ENCODE peak calls at places on chromosome 16, in four cellular contexts. H is esophagus squamous epithelium, O is Peyer's patch, Z is astrocyte of the spinal cord. S is an unnamed sample.

GRCh38 chr16:81866820-81867440 is 87.8 kb downstream of the PLCG2 start:
- DNase-seq in H (no peak), O (peak), Z (no peak), S (no peak)

GRCh38 chr16:2507052-2507678 is 6.6 kb upstream of the ATP6V0C start:
- DNase-seq in Z (no peak), H (no peak), O (peak), S (no peak)

GRCh38 chr16:78629173-78629572 is 529.7 kb downstream of the WWOX start:
- DNase-seq in H (no peak), O (no peak), Z (no peak), S (no peak)

GRCh38 chr16:1983544-1984346 is at the start of gene GFER:
- DNase-seq in H (no peak), Z (peak), O (peak), S (peak)

GRCh38 chr16:17058471-17058870 is 412.3 kb downstream of the XYLT1 start:
- DNase-seq in H (no peak), Z (no peak), O (no peak), S (no peak)

GRCh38 chr16:72786606-72787005 is 261.3 kb downstream of the ZFHX3 start:
- DNase-seq in Z (no peak), H (no peak), O (no peak), S (no peak)

GRCh38 chr16:84462296-84463210 is 41.9 kb downstream of the MEAK7 start:
- DNase-seq in H (no peak), Z (no peak), O (no peak), S (no peak)

GRCh38 chr16:58501242-58502131 is 1.5 kb downstream of the NDRG4 start:
- DNase-seq in Z (no peak), H (no peak), O (peak), S (no peak)

GRCh38 chr16:81094771-81095251 is 1.4 kb downstream of the GCSH start:
- DNase-seq in O (no peak), H (no peak), Z (peak), S (peak)

GRCh38 chr16:12341423-12341822 is 364.9 kb downstream of the SNX29 start:
- DNase-seq in H (no peak), O (no peak), Z (peak), S (no peak)

GRCh38 chr16:1825381-1825863 is 1.2 kb downstream of the HAGH start:
- DNase-seq in Z (no peak), H (no peak), O (no peak), S (no peak)

GRCh38 chr16:2475413-2476344 is 752 bp downstream of the TBC1D24 start:
- DNase-seq in Z (no peak), H (no peak), O (peak), S (no peak)

GRCh38 chr16:71303938-71304337 is 14.7 kb upstream of the CMTR2 start:
- DNase-seq in Z (no peak), O (no peak), H (no peak), S (no peak)

GRCh38 chr16:84643677-84644076 is 4.6 kb upstream of the KLHL36 start:
- DNase-seq in H (no peak), O (peak), Z (no peak), S (no peak)

GRCh38 chr16:17775061-17775460 is 304.3 kb upstream of the XYLT1 start:
- DNase-seq in O (no peak), H (no peak), Z (no peak), S (no peak)

GRCh38 chr16:27620533-27620932 is 70.6 kb downstream of the KATNIP start:
- DNase-seq in Z (no peak), O (no peak), H (no peak), S (no peak)

GRCh38 chr16:85767569-85767968 is 16.7 kb upstream of the C16orf74 start:
- DNase-seq in Z (peak), O (no peak), H (no peak), S (no peak)

GRCh38 chr16:88883946-88884345 is 17.5 kb upstream of the PABPN1L start:
- DNase-seq in Z (no peak), H (no peak), O (no peak), S (no peak)

GRCh38 chr16:30565526-30565925 is 6.0 kb downstream of the ZNF688 start:
- DNase-seq in H (no peak), O (no peak), Z (no peak), S (no peak)

GRCh38 chr16:12002447-12003006 is 26.0 kb downstream of the SNX29 start:
- DNase-seq in O (no peak), H (no peak), Z (peak), S (no peak)

DNA sequence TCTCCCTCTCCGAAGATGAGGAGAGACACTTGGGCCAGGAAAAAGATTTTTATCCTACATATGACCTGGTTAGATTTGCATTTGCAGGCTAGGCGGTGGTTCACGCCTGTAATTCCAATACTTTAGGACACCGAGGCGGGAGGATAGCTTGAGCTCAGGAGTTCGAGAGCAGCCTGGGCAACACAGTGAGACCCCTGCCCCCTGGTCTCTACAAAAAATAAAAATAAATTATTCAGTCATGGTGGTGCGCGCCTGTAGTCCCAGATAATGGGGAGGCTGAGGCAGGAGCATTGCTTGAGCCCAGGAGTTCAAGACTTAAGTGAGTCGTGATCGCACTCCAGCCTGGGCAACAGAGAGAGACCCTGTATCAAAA is 7.9 kb upstream of the THAP11 start:
- DNase-seq in O (no peak), H (no peak), Z (no peak), S (no peak)
- H3K4me3 ChIP-seq in O (peak), H (no peak), Z (peak), S (peak)

DNA sequence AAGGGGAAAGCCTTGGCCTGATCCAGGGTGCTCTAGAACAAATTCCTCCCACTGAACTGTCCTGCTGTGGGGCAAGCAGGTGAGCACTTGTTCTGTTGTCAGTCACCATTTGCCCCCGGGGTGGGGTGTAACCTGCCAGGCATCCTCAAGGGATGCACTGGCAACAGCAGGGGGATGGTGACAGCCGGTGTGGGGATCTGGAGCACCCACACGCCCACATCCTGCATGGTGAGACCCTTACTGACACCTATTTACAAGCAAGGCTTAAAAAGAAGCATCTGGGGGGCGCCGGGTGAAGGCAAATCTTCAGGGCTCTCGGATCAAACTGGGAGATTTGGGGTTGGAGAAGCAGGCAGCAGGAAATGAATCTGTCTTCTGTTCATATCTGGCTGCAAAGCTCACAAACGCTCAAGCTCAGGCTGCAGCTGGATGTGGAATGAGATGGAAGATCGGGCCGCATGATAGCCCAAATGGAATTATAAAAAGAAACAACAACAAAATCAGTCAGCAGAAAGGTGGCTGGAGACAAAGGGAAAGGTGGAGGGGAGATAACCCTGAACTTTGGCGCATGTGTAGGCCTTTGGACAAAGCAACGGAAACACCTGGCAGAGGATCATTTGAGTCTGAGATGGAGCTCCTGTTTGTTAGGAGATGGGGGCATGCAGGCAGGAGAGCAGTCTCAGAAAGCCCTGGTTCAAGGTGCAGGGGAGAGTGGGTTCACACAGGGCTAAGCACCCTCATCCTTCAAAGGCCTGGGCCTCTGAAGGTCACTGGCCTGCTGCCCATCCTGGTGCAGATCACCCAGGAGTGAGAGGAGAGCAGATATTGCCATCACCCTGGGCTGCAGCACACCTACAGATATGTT is 20.9 kb upstream of the NUP93 start:
- DNase-seq in H (no peak), O (peak), Z (no peak), S (no peak)
- H3K4me3 ChIP-seq in H (no peak), O (peak), Z (no peak), S (no peak)

GRCh38 chr16:19861811-19862327 is 22.8 kb downstream of the GPRC5B start:
- DNase-seq in O (no peak), H (no peak), Z (no peak), S (no peak)
- H3K4me3 ChIP-seq in O (no peak), H (no peak), Z (no peak), S (no peak)

DNA sequence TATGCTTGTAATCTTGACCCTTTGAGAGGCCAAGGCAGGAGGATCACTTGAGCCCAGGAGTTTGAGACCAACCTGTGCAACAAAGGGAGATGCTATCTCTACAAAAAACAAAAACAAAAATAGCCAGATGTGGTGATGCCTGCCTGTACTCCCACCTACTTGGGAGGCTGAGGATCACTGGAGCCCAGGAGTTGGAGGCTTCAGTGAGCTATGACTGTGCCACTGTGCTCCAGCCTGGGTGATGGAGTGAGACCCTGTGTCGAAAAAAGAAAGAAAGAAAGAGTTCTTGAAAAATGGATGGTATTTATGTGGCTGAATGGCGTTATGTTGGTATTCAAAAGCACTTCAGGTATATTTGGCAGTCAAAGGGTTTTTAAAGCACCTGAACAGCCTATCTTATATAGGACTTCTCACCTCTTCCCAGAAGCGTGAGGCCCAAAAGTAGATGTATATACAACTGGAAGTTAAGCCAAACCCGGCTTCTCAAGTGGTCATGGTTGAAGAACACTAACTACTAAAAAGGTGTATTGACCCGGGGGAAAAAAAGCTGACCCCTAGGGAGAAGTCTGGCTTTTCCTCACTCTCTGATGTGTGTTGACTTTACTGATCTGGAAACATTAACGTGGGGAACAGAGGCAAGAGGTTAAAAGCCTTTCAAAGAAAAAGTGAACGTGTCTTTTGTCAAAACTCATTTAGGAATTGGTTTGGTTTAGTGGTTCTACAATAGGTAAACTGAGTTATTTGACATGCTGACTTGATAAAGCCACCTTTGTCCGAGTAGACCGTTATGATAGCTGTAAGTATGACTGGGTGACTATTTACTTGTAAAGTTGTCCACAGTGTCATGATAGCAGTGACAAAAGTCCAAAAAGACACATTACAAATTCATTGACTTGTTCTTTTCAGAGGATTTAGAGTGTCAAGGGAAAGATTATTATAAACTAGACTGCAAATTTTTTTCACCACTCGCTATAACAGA is 183.4 kb downstream of the IRX3 start:
- DNase-seq in O (no peak), H (no peak), Z (no peak), S (no peak)
- H3K4me3 ChIP-seq in O (no peak), H (no peak), Z (no peak), S (no peak)